ENCODE peak calls at places on chromosomes 1 and 21, in six cellular contexts. One of them, this sample, is unnamed. For H3K4me1, the result is how much of the 10 kb centered on the place peaks cover.

GRCh38 chr1:95309031-95309459 is 75.0 kb downstream of the RWDD3 start:
- DNase-seq in hepatocyte: peak
- DNase-seq in fibroblast of lung: peak
- DNase-seq in DND-41: no peak
- DNase-seq in astrocyte: peak
- DNase-seq in OCI-LY7: peak
- DNase-seq in this sample: no peak

GRCh38 chr21:42632336-42632751 is 21.1 kb upstream of the PDE9A start:
- DNase-seq in hepatocyte: no peak
- DNase-seq in fibroblast of lung: no peak
- DNase-seq in DND-41: no peak
- DNase-seq in astrocyte: no peak
- DNase-seq in OCI-LY7: no peak
- DNase-seq in this sample: no peak

GRCh38 chr21:42988234-42988965 is 14.0 kb downstream of the PKNOX1 start:
- DNase-seq in hepatocyte: no peak
- DNase-seq in fibroblast of lung: peak
- DNase-seq in DND-41: no peak
- DNase-seq in astrocyte: peak
- DNase-seq in OCI-LY7: no peak
- DNase-seq in this sample: no peak

GRCh38 chr1:48610628-48611542 is 138.9 kb upstream of the SPATA6 start:
- DNase-seq in hepatocyte: peak
- DNase-seq in fibroblast of lung: peak
- DNase-seq in DND-41: no peak
- DNase-seq in astrocyte: no peak
- DNase-seq in OCI-LY7: no peak
- DNase-seq in this sample: no peak

GRCh38 chr1:151988405-151988851 is 5.2 kb downstream of the S100A10 start:
- DNase-seq in hepatocyte: peak
- DNase-seq in fibroblast of lung: peak
- DNase-seq in DND-41: no peak
- DNase-seq in astrocyte: peak
- DNase-seq in OCI-LY7: no peak
- DNase-seq in this sample: no peak

GRCh38 chr1:224720216-224720615 is 104.1 kb downstream of the CNIH3 start:
- DNase-seq in hepatocyte: peak
- DNase-seq in fibroblast of lung: no peak
- DNase-seq in DND-41: peak
- DNase-seq in astrocyte: no peak
- DNase-seq in OCI-LY7: no peak
- DNase-seq in this sample: no peak

GRCh38 chr1:7752512-7753417 is 18.3 kb upstream of the VAMP3 start:
- DNase-seq in hepatocyte: peak
- DNase-seq in fibroblast of lung: peak
- DNase-seq in DND-41: peak
- DNase-seq in astrocyte: peak
- DNase-seq in OCI-LY7: peak
- DNase-seq in this sample: peak

GRCh38 chr1:213443415-213443814 is 392.4 kb downstream of the RPS6KC1 start:
- DNase-seq in hepatocyte: peak
- DNase-seq in fibroblast of lung: no peak
- DNase-seq in DND-41: no peak
- DNase-seq in astrocyte: no peak
- DNase-seq in OCI-LY7: no peak
- DNase-seq in this sample: no peak

GRCh38 chr1:224621813-224622682 is 5.9 kb downstream of the CNIH3 start:
- DNase-seq in hepatocyte: peak
- DNase-seq in fibroblast of lung: no peak
- DNase-seq in DND-41: no peak
- DNase-seq in astrocyte: no peak
- DNase-seq in OCI-LY7: no peak
- DNase-seq in this sample: no peak

GRCh38 chr1:111204211-111204883 is 3.9 kb upstream of the DENND2D start:
- DNase-seq in hepatocyte: peak
- DNase-seq in fibroblast of lung: no peak
- DNase-seq in DND-41: peak
- DNase-seq in astrocyte: no peak
- DNase-seq in OCI-LY7: peak
- DNase-seq in this sample: peak

GRCh38 chr1:86016076-86016746 is 140.4 kb downstream of the COL24A1 start:
- DNase-seq in hepatocyte: no peak
- DNase-seq in fibroblast of lung: peak
- DNase-seq in DND-41: no peak
- DNase-seq in astrocyte: peak
- DNase-seq in OCI-LY7: no peak
- DNase-seq in this sample: no peak

GRCh38 chr1:107871687-107872086 is 93.3 kb downstream of the VAV3 start:
- DNase-seq in hepatocyte: no peak
- DNase-seq in fibroblast of lung: no peak
- DNase-seq in DND-41: no peak
- DNase-seq in astrocyte: no peak
- DNase-seq in OCI-LY7: no peak
- DNase-seq in this sample: no peak

GRCh38 chr1:10958614-10959013 is 53.8 kb upstream of the TARDBP start:
- DNase-seq in hepatocyte: peak
- DNase-seq in fibroblast of lung: no peak
- DNase-seq in DND-41: no peak
- DNase-seq in astrocyte: no peak
- DNase-seq in OCI-LY7: no peak
- DNase-seq in this sample: no peak

GRCh38 chr1:233132445-233132844 is 163.1 kb downstream of the PCNX2 start:
- DNase-seq in hepatocyte: no peak
- DNase-seq in fibroblast of lung: no peak
- DNase-seq in DND-41: no peak
- DNase-seq in astrocyte: no peak
- DNase-seq in OCI-LY7: no peak
- DNase-seq in this sample: no peak

GRCh38 chr1:175822575-175822974 is 79.2 kb upstream of the TNR start:
- DNase-seq in hepatocyte: no peak
- DNase-seq in fibroblast of lung: peak
- DNase-seq in DND-41: no peak
- DNase-seq in astrocyte: peak
- DNase-seq in OCI-LY7: no peak
- DNase-seq in this sample: no peak

GRCh38 chr1:169648709-169649108 is 18.8 kb upstream of the SELP start:
- DNase-seq in hepatocyte: no peak
- DNase-seq in fibroblast of lung: no peak
- DNase-seq in DND-41: no peak
- DNase-seq in astrocyte: no peak
- DNase-seq in OCI-LY7: no peak
- DNase-seq in this sample: no peak

GRCh38 chr1:11204396-11205190 is 15.4 kb downstream of the ANGPTL7 start:
- DNase-seq in hepatocyte: no peak
- DNase-seq in fibroblast of lung: no peak
- DNase-seq in DND-41: no peak
- DNase-seq in astrocyte: no peak
- DNase-seq in OCI-LY7: no peak
- DNase-seq in this sample: no peak

GRCh38 chr1:997728-998050 is 2.2 kb downstream of the HES4 start:
- DNase-seq in hepatocyte: peak
- DNase-seq in fibroblast of lung: no peak
- DNase-seq in DND-41: no peak
- DNase-seq in astrocyte: no peak
- DNase-seq in OCI-LY7: no peak
- DNase-seq in this sample: no peak

GRCh38 chr1:20366766-20367602 is 76.3 kb downstream of the VWA5B1 start:
- DNase-seq in hepatocyte: peak
- DNase-seq in fibroblast of lung: peak
- DNase-seq in DND-41: no peak
- DNase-seq in astrocyte: peak
- DNase-seq in OCI-LY7: peak
- DNase-seq in this sample: no peak

GRCh38 chr1:1304331-1305299 is 3.1 kb downstream of the ACAP3 start:
- DNase-seq in hepatocyte: peak
- DNase-seq in fibroblast of lung: peak
- DNase-seq in DND-41: no peak
- DNase-seq in astrocyte: peak
- DNase-seq in OCI-LY7: no peak
- DNase-seq in this sample: no peak

GRCh38 chr1:70483342-70483741 is 72.3 kb downstream of the CTH start:
- DNase-seq in hepatocyte: no peak
- DNase-seq in fibroblast of lung: no peak
- DNase-seq in DND-41: no peak
- DNase-seq in astrocyte: no peak
- DNase-seq in OCI-LY7: no peak
- DNase-seq in this sample: no peak

GRCh38 chr1:96362623-96363022 is 359.0 kb upstream of the PTBP2 start:
- DNase-seq in hepatocyte: peak
- DNase-seq in fibroblast of lung: peak
- DNase-seq in DND-41: no peak
- DNase-seq in astrocyte: peak
- DNase-seq in OCI-LY7: no peak
- DNase-seq in this sample: no peak

GRCh38 chr1:54968581-54968980 is 11.8 kb upstream of the TMEM61 start:
- DNase-seq in hepatocyte: no peak
- DNase-seq in fibroblast of lung: no peak
- DNase-seq in DND-41: no peak
- DNase-seq in astrocyte: no peak
- DNase-seq in OCI-LY7: no peak
- DNase-seq in this sample: no peak

GRCh38 chr21:35399706-35400105 is 350.6 kb upstream of the RUNX1 start:
- DNase-seq in hepatocyte: no peak
- DNase-seq in fibroblast of lung: no peak
- DNase-seq in DND-41: no peak
- DNase-seq in astrocyte: no peak
- DNase-seq in OCI-LY7: peak
- DNase-seq in this sample: no peak

DNA sequence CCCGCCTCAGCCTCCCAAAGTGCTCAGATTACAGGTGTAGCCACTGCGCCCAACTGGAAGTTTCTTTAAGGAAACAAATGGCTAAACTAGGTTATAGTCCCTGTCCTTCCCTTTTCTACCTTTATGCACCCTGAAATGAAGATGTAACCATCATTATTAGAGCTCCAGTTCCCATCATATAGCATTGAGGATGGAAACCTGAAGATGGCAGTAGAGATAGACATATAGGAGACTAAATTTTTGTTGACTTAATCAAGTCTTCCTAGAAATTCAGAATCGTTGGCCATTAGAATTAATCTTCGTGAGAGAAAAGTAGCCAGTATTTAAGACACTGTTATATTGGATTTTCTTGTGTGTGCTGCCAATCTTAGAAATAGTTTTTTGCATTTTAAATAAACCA is 1016.3 kb upstream of the NCAM2 start:
- DNase-seq in hepatocyte: no peak
- DNase-seq in fibroblast of lung: no peak
- DNase-seq in DND-41: no peak
- DNase-seq in astrocyte: no peak
- DNase-seq in OCI-LY7: no peak
- DNase-seq in this sample: no peak
- TF ChIP-seq CTCF in hepatocyte: no peak
- TF ChIP-seq CTCF in fibroblast of lung: no peak
- TF ChIP-seq CTCF in DND-41: no peak
- TF ChIP-seq CTCF in astrocyte: no peak
- TF ChIP-seq CTCF in OCI-LY7: no peak
- TF ChIP-seq CTCF in this sample: peak

GRCh38 chr1:82845371-82845770 is 1044.6 kb downstream of the ADGRL2 start:
- DNase-seq in hepatocyte: no peak
- DNase-seq in fibroblast of lung: no peak
- DNase-seq in DND-41: no peak
- DNase-seq in astrocyte: no peak
- DNase-seq in OCI-LY7: no peak
- DNase-seq in this sample: no peak
- H3K4me1 ChIP-seq in hepatocyte: under half
- H3K4me1 ChIP-seq in fibroblast of lung: under half
- H3K4me1 ChIP-seq in DND-41: under half
- H3K4me1 ChIP-seq in astrocyte: under half
- H3K4me1 ChIP-seq in OCI-LY7: under half
- H3K4me1 ChIP-seq in this sample: under half

DNA sequence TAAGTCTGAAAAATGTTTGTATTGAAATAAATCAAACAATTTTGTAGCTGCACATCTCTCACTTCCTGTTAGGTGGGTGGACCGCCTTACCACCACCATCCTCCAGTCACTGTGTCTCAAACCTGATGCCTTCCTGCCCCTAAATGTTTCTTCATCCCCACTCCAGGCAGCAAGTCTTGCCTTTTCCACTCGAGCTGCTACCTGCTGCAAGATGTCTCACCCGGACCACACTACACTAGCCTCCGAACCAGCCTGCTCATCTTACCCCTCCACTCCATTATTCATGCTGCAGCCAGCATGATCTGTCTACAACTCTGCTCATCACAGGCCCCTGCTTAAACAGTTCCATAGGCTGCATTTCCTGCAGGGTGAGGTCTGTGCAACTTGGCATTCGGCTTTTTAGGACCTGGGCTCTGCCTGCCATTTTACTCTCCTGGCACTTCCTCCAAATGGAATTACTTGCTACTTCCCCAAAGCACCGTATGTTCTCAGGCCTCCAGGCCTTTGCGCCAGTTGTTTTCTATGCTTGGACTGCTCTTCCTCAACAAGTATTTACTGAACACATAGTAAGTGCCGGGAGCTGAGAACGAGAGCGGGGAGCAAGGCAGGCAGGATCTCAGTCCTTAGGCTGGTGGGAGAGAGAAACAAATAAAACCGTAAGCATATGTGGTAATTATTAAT is 5.2 kb upstream of the SF3A3 start:
- DNase-seq in hepatocyte: no peak
- DNase-seq in fibroblast of lung: no peak
- DNase-seq in DND-41: no peak
- DNase-seq in astrocyte: no peak
- DNase-seq in OCI-LY7: no peak
- DNase-seq in this sample: no peak
- H2AFZ ChIP-seq in hepatocyte: no peak
- H2AFZ ChIP-seq in fibroblast of lung: no peak
- H2AFZ ChIP-seq in DND-41: no peak
- H2AFZ ChIP-seq in astrocyte: no peak
- H2AFZ ChIP-seq in OCI-LY7: peak
- H2AFZ ChIP-seq in this sample: peak

DNA sequence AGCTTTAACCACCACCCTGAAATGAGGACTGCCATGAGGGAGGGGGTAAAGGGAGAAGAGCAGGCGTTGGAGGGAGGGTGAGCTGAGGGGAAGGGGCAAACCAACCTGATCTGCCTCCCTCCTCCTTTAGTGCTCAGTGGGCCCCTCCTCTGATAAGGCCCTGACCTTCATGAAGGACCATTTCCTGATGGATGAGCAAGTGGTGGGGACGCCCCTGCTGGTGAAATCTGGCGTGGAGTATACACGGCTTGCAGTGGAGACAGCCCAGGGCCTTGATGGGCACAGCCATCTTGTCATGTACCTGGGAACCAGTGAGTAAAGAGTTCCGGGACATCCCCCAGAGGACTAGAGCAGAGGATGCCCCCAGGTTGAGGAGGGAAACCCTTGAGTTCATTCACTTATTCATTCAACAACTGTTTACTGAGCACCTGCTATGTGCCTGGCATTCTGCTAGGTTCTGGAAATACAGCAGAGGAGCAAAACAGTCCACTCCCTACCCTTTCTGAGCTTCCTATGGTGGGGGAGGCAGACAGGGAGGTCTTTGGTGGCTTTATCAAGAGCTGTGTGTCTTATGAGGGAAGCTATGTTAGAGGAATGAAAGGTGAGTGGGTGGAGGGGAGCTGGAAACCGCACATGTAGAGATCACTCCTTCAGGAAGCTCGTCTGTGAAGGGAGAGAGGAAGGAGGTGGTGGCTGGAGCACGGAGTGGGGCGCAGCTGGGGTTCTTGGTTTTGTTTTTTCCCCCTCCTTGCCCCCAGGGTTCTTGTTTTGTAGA is 19.5 kb downstream of the SEMA4A start:
- DNase-seq in hepatocyte: no peak
- DNase-seq in fibroblast of lung: no peak
- DNase-seq in DND-41: no peak
- DNase-seq in astrocyte: no peak
- DNase-seq in OCI-LY7: no peak
- DNase-seq in this sample: no peak
- TF ChIP-seq CTCF in hepatocyte: no peak
- TF ChIP-seq CTCF in fibroblast of lung: no peak
- TF ChIP-seq CTCF in DND-41: no peak
- TF ChIP-seq CTCF in astrocyte: no peak
- TF ChIP-seq CTCF in OCI-LY7: peak
- TF ChIP-seq CTCF in this sample: no peak